ENCODE peak calls at places on chromosomes 16 and 17, in six cellular contexts. W, N, M, U, P and H are unnamed samples.

GRCh38 chr17:46727572-46728348 is 90.7 kb downstream of the WNT3 start:
- DNase-seq in U (no peak), N (no peak), M (no peak), P (peak; percentile 38), W (peak; percentile 90), H (peak; percentile 34)

GRCh38 chr17:82103588-82104451 is 5.8 kb upstream of the FASN start:
- DNase-seq in U (peak; percentile 76), N (peak; percentile 83), M (peak; percentile 83), W (no peak), P (no peak), H (peak; percentile 92)

GRCh38 chr16:65068151-65068740 is 53.6 kb downstream of the CDH11 start:
- DNase-seq in N (no peak), U (no peak), P (peak; percentile 83), M (no peak), W (peak; percentile 78), H (peak; percentile 41)

GRCh38 chr17:13194887-13195286 is 177.1 kb upstream of the ELAC2 start:
- DNase-seq in M (no peak), U (no peak), P (no peak), W (no peak), N (no peak), H (no peak)

GRCh38 chr17:77723071-77723908 is 235.2 kb upstream of the TNRC6C start:
- DNase-seq in P (no peak), W (no peak), N (peak; percentile 26), U (peak; percentile 35), M (no peak), H (no peak)

GRCh38 chr16:47063011-47063724 is 80.6 kb downstream of the NETO2 start:
- DNase-seq in P (no peak), W (no peak), M (no peak), N (peak; percentile 8), U (no peak), H (no peak)

GRCh38 chr16:24838554-24839266 is 7.1 kb upstream of the SLC5A11 start:
- DNase-seq in M (no peak), U (no peak), N (no peak), W (peak; percentile 70), P (peak; percentile 54), H (no peak)

GRCh38 chr16:70161350-70161749 is 12.2 kb upstream of the CLEC18C start:
- DNase-seq in M (no peak), U (no peak), W (no peak), P (no peak), N (no peak), H (no peak)

GRCh38 chr17:80146121-80147034 is 550 bp downstream of the EIF4A3 start:
- DNase-seq in U (no peak), W (peak; percentile 16), M (peak; percentile 42), P (peak; percentile 45), N (no peak), H (peak; percentile 57)

DNA sequence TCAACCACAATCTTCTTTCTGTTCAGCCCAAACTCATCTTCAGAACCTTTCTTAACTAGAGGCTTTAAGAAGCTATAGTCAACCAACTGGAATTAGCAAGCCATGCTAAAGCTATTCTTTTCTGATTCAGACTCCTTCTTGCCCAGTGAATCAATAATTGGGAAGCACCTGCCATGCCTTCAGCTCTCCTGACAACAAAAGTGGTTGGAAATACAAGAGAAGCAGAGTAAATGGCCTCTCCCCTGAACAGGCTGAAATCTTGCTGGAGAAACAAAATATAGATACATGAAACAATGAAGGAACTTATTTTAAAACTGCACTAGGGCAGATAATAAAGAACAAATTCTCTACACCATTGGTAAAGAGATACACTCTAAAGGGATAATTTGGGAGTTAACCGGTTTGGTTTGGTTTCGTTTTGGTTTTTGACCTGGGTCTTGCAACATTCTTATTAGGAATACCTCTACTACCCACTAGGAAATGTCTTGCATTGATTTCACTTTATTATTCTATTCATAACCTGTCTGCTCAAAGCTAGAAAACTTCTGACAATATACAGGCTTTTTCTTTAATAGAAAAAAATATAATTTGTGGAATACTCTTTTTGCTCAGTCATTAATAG is 173.6 kb upstream of the DYNLRB2 start:
- DNase-seq in W (no peak), U (no peak), M (no peak), N (no peak), P (no peak), H (no peak)
- H2BK15ac ChIP-seq in W (no peak overlapping the region), U (no peak overlapping the region), M (no peak overlapping the region), N (no peak overlapping the region), P (no peak overlapping the region), H (no peak overlapping the region)

DNA sequence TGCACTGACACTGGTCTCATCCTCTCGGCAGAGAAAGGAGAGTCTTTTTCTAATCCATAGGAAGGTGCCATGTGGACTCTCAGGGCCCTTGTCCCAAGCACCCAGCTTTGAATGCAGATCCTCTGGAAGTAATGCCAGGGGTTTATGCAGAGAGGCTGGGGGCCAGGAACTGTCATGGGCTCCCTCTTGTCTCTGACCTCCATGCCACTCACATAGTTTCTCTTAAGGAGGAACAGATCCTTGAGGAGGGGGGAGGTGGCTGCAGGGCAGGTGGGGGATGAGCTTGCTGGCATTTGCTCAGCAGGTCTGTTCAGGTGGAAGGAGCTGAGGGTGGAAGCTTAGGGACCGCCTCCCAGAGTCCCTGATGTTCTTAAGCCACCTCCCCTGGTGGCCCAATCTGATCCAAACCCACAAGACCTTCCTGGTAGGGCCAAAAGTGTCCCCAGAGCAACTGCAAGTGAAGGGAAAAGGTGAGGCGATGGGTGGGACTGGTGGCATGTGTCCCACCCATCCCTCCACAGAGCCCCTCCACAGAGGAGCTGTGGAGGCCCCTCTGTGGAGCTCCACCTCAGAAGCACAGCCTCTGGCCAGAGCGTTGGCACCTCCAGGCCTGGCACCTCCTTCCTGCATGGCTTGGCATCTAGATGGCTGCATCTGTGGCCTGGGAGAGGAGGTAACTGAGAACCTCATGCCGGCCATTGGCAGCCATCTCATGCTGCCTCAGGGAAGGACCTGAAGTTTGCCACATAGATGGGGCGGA is 9.2 kb downstream of the NECAB2 start:
- DNase-seq in N (no peak), W (no peak), P (no peak), M (no peak), U (no peak), H (no peak)
- H2AK5ac ChIP-seq in N (no peak overlapping the region), W (no peak overlapping the region), P (no peak overlapping the region), M (no peak overlapping the region), U (no peak overlapping the region), H (no peak overlapping the region)

DNA sequence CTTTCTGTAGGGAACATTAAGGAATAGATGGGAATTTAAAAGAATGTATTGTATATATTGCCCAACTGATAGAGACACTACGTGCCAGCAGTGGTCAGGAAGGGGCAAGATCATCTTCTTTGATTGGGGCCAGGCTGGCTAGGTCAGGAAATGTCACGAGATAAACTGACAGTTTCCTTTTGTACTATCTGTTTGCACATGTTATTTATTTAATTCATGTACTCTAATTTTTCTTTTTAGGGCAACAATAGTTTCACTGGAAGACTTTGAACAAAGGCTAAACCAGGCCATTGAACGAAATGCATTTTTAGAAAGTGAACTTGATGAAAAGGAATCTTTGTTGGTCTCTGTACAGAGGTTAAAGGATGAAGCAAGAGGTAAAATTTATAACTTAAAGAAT is 12.6 kb downstream of the NDEL1 start:
- DNase-seq in P (no peak), W (no peak), M (no peak), U (no peak), N (no peak), H (no peak)
- H4K8ac ChIP-seq in P (no peak overlapping the region), W (no peak overlapping the region), M (no peak overlapping the region), U (no peak overlapping the region), N (no peak overlapping the region), H (no peak overlapping the region)

DNA sequence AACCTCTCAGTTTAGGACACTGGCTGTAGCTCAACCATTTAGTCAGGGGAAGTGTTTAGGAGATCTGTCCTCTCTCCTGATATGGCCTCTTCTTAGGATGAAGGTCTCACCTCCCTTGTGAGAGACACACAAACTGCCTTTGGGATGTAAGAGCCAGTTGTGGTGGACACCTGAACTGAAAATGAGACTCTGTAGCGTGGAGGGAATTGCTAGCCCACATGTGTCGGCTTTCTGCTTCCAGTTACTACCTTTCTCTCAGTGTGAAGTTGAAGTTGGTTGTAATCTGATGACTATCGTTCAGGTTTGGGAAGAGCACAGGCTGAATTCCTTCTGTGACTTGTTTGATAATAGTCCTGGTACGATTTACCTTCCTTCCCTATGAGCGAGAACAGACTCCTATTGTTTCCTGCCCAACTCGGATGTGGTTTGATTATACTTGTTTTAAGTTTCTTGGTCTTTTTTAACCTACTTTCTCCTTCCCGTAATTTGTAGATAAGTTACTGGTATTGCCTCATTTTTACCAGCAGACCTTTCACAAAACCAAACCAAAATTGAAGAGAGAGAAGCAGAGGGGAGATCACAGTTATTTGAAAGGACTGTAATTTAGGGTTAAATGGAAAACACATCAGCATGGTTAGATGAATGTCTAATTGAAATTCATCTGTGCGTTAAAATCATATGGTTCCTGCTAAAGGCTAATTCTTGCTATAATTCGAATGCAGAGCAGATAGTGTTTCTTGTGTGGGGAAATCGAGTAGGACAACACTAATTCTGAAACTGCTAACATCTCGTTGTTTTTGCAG is 43.2 kb downstream of the CLEC16A start:
- DNase-seq in P (no peak), N (no peak), W (no peak), M (no peak), U (no peak), H (no peak)
- H2BK15ac ChIP-seq in P (no peak overlapping the region), N (no peak overlapping the region), W (peak overlapping the region; percentile 59), M (no peak overlapping the region), U (no peak overlapping the region), H (no peak overlapping the region)

DNA sequence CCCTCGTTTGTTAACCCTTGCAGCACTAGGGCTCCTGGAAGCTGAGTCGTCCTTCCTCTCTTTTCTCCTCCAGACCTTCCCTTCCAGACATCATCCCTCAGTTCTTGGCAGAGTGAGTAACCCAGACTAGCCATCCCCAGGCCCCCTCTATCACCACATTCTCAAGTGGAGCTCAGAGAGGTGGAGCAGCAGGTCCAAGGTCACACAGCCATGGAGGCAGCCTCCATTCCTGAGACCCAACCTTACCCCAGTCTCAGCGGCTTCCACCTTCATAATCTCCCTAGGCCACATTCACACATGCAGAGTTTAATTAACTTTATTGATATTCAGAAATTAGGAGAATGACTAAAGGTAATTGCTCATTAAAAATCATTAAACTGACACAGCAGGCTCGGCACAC is 3.0 kb downstream of the SEZ6 start:
- DNase-seq in P (no peak), M (no peak), W (no peak), U (no peak), N (no peak), H (no peak)
- H2AK5ac ChIP-seq in P (no peak overlapping the region), M (no peak overlapping the region), W (no peak overlapping the region), U (peak overlapping the region; percentile 0), N (no peak overlapping the region), H (no peak overlapping the region)